ENCODE peak calls at places on chromosomes 13 and 19, in ten cellular contexts. One of them, this sample, is unnamed.

GRCh38 chr19:49502866-49503581 is 6.8 kb downstream of the RPS11 start:
- DNase-seq in upper lobe of left lung: peak
- DNase-seq in adrenal gland: peak
- DNase-seq in suprapubic skin: peak
- DNase-seq in H1: no peak
- DNase-seq in uterus: peak
- DNase-seq in cardiac muscle cell: peak
- DNase-seq in mesendoderm: no peak
- DNase-seq in small intestine: peak
- DNase-seq in left ventricle myocardium inferior: no peak
- DNase-seq in this sample: no peak

GRCh38 chr13:66680031-66680430 is 550.1 kb downstream of the PCDH9 start:
- DNase-seq in upper lobe of left lung: no peak
- DNase-seq in adrenal gland: no peak
- DNase-seq in suprapubic skin: no peak
- DNase-seq in H1: no peak
- DNase-seq in uterus: no peak
- DNase-seq in cardiac muscle cell: no peak
- DNase-seq in mesendoderm: no peak
- DNase-seq in small intestine: no peak
- DNase-seq in left ventricle myocardium inferior: no peak
- DNase-seq in this sample: no peak

GRCh38 chr13:94119360-94119936 is 360.0 kb downstream of the DCT start:
- DNase-seq in upper lobe of left lung: peak
- DNase-seq in adrenal gland: no peak
- DNase-seq in suprapubic skin: no peak
- DNase-seq in H1: no peak
- DNase-seq in uterus: no peak
- DNase-seq in cardiac muscle cell: peak
- DNase-seq in mesendoderm: no peak
- DNase-seq in small intestine: peak
- DNase-seq in left ventricle myocardium inferior: no peak
- DNase-seq in this sample: no peak

GRCh38 chr13:93843082-93843481 is 616.5 kb downstream of the GPC6 start:
- DNase-seq in upper lobe of left lung: no peak
- DNase-seq in adrenal gland: no peak
- DNase-seq in suprapubic skin: no peak
- DNase-seq in H1: no peak
- DNase-seq in uterus: no peak
- DNase-seq in cardiac muscle cell: no peak
- DNase-seq in mesendoderm: no peak
- DNase-seq in small intestine: no peak
- DNase-seq in left ventricle myocardium inferior: no peak
- DNase-seq in this sample: no peak

GRCh38 chr19:35154535-35155406 is at the start of gene FXYD5:
- DNase-seq in upper lobe of left lung: peak
- DNase-seq in adrenal gland: peak
- DNase-seq in suprapubic skin: peak
- DNase-seq in H1: peak
- DNase-seq in uterus: peak
- DNase-seq in cardiac muscle cell: no peak
- DNase-seq in mesendoderm: peak
- DNase-seq in small intestine: peak
- DNase-seq in left ventricle myocardium inferior: peak
- DNase-seq in this sample: peak

GRCh38 chr13:83819611-83820010 is 62.7 kb downstream of the SLITRK1 start:
- DNase-seq in upper lobe of left lung: no peak
- DNase-seq in adrenal gland: no peak
- DNase-seq in suprapubic skin: no peak
- DNase-seq in H1: no peak
- DNase-seq in uterus: no peak
- DNase-seq in cardiac muscle cell: no peak
- DNase-seq in mesendoderm: no peak
- DNase-seq in small intestine: no peak
- DNase-seq in left ventricle myocardium inferior: no peak
- DNase-seq in this sample: no peak

GRCh38 chr19:45217193-45217956 is 27.8 kb downstream of the EXOC3L2 start:
- DNase-seq in upper lobe of left lung: no peak
- DNase-seq in adrenal gland: no peak
- DNase-seq in suprapubic skin: no peak
- DNase-seq in H1: peak
- DNase-seq in uterus: no peak
- DNase-seq in cardiac muscle cell: peak
- DNase-seq in mesendoderm: no peak
- DNase-seq in small intestine: no peak
- DNase-seq in left ventricle myocardium inferior: no peak
- DNase-seq in this sample: peak

GRCh38 chr19:45280471-45280961 is 29.4 kb downstream of the MARK4 start:
- DNase-seq in upper lobe of left lung: no peak
- DNase-seq in adrenal gland: no peak
- DNase-seq in suprapubic skin: no peak
- DNase-seq in H1: no peak
- DNase-seq in uterus: no peak
- DNase-seq in cardiac muscle cell: no peak
- DNase-seq in mesendoderm: no peak
- DNase-seq in small intestine: no peak
- DNase-seq in left ventricle myocardium inferior: no peak
- DNase-seq in this sample: no peak

GRCh38 chr13:39590466-39591036 is 12.4 kb downstream of the LHFPL6 start:
- DNase-seq in upper lobe of left lung: no peak
- DNase-seq in adrenal gland: no peak
- DNase-seq in suprapubic skin: no peak
- DNase-seq in H1: no peak
- DNase-seq in uterus: no peak
- DNase-seq in cardiac muscle cell: no peak
- DNase-seq in mesendoderm: peak
- DNase-seq in small intestine: no peak
- DNase-seq in left ventricle myocardium inferior: no peak
- DNase-seq in this sample: no peak

GRCh38 chr19:55690109-55690768 is 15.2 kb downstream of the EPN1 start:
- DNase-seq in upper lobe of left lung: no peak
- DNase-seq in adrenal gland: no peak
- DNase-seq in suprapubic skin: peak
- DNase-seq in H1: no peak
- DNase-seq in uterus: no peak
- DNase-seq in cardiac muscle cell: no peak
- DNase-seq in mesendoderm: no peak
- DNase-seq in small intestine: no peak
- DNase-seq in left ventricle myocardium inferior: peak
- DNase-seq in this sample: peak

GRCh38 chr19:51480590-51480989 is 2.3 kb downstream of the CEACAM18 start:
- DNase-seq in upper lobe of left lung: no peak
- DNase-seq in adrenal gland: no peak
- DNase-seq in suprapubic skin: no peak
- DNase-seq in H1: no peak
- DNase-seq in uterus: no peak
- DNase-seq in cardiac muscle cell: peak
- DNase-seq in mesendoderm: peak
- DNase-seq in small intestine: peak
- DNase-seq in left ventricle myocardium inferior: no peak
- DNase-seq in this sample: no peak

GRCh38 chr19:6706633-6706958 is 13.9 kb downstream of the C3 start:
- DNase-seq in upper lobe of left lung: no peak
- DNase-seq in adrenal gland: no peak
- DNase-seq in suprapubic skin: no peak
- DNase-seq in H1: no peak
- DNase-seq in uterus: no peak
- DNase-seq in cardiac muscle cell: no peak
- DNase-seq in mesendoderm: no peak
- DNase-seq in small intestine: no peak
- DNase-seq in left ventricle myocardium inferior: no peak
- DNase-seq in this sample: no peak

GRCh38 chr19:55697069-55697440 is 22.0 kb downstream of the EPN1 start:
- DNase-seq in upper lobe of left lung: no peak
- DNase-seq in adrenal gland: no peak
- DNase-seq in suprapubic skin: no peak
- DNase-seq in H1: no peak
- DNase-seq in uterus: no peak
- DNase-seq in cardiac muscle cell: no peak
- DNase-seq in mesendoderm: no peak
- DNase-seq in small intestine: no peak
- DNase-seq in left ventricle myocardium inferior: no peak
- DNase-seq in this sample: no peak

GRCh38 chr13:106104281-106104901 is 431.1 kb downstream of the EFNB2 start:
- DNase-seq in upper lobe of left lung: no peak
- DNase-seq in adrenal gland: no peak
- DNase-seq in suprapubic skin: no peak
- DNase-seq in H1: no peak
- DNase-seq in uterus: no peak
- DNase-seq in cardiac muscle cell: no peak
- DNase-seq in mesendoderm: peak
- DNase-seq in small intestine: peak
- DNase-seq in left ventricle myocardium inferior: no peak
- DNase-seq in this sample: no peak

GRCh38 chr13:112714772-112715569 is 25.1 kb downstream of the ATP11A start:
- DNase-seq in upper lobe of left lung: no peak
- DNase-seq in adrenal gland: no peak
- DNase-seq in suprapubic skin: peak
- DNase-seq in H1: no peak
- DNase-seq in uterus: no peak
- DNase-seq in cardiac muscle cell: no peak
- DNase-seq in mesendoderm: peak
- DNase-seq in small intestine: peak
- DNase-seq in left ventricle myocardium inferior: no peak
- DNase-seq in this sample: no peak

GRCh38 chr13:93672996-93673395 is 446.4 kb downstream of the GPC6 start:
- DNase-seq in upper lobe of left lung: no peak
- DNase-seq in adrenal gland: no peak
- DNase-seq in suprapubic skin: no peak
- DNase-seq in H1: no peak
- DNase-seq in uterus: no peak
- DNase-seq in cardiac muscle cell: no peak
- DNase-seq in mesendoderm: no peak
- DNase-seq in small intestine: no peak
- DNase-seq in left ventricle myocardium inferior: no peak
- DNase-seq in this sample: no peak

GRCh38 chr13:108690726-108691125 is 61.3 kb downstream of the MYO16 start:
- DNase-seq in upper lobe of left lung: no peak
- DNase-seq in adrenal gland: no peak
- DNase-seq in suprapubic skin: no peak
- DNase-seq in H1: no peak
- DNase-seq in uterus: no peak
- DNase-seq in cardiac muscle cell: no peak
- DNase-seq in mesendoderm: no peak
- DNase-seq in small intestine: no peak
- DNase-seq in left ventricle myocardium inferior: no peak
- DNase-seq in this sample: no peak

GRCh38 chr19:29831041-29831548 is 19.3 kb downstream of the CCNE1 start:
- DNase-seq in upper lobe of left lung: no peak
- DNase-seq in adrenal gland: no peak
- DNase-seq in suprapubic skin: peak
- DNase-seq in H1: no peak
- DNase-seq in uterus: no peak
- DNase-seq in cardiac muscle cell: no peak
- DNase-seq in mesendoderm: no peak
- DNase-seq in small intestine: no peak
- DNase-seq in left ventricle myocardium inferior: no peak
- DNase-seq in this sample: no peak

GRCh38 chr13:95624020-95624419 is 20.5 kb downstream of the DZIP1 start:
- DNase-seq in upper lobe of left lung: no peak
- DNase-seq in adrenal gland: no peak
- DNase-seq in suprapubic skin: no peak
- DNase-seq in H1: peak
- DNase-seq in uterus: no peak
- DNase-seq in cardiac muscle cell: peak
- DNase-seq in mesendoderm: peak
- DNase-seq in small intestine: peak
- DNase-seq in left ventricle myocardium inferior: no peak
- DNase-seq in this sample: no peak

GRCh38 chr19:19817357-19817756 is 4.2 kb downstream of the ZNF506 start:
- DNase-seq in upper lobe of left lung: no peak
- DNase-seq in adrenal gland: no peak
- DNase-seq in suprapubic skin: no peak
- DNase-seq in H1: no peak
- DNase-seq in uterus: no peak
- DNase-seq in cardiac muscle cell: no peak
- DNase-seq in mesendoderm: peak
- DNase-seq in small intestine: no peak
- DNase-seq in left ventricle myocardium inferior: no peak
- DNase-seq in this sample: no peak
- H3K27ac ChIP-seq in upper lobe of left lung: no peak
- H3K27ac ChIP-seq in adrenal gland: no peak
- H3K27ac ChIP-seq in suprapubic skin: no peak
- H3K27ac ChIP-seq in H1: no peak
- H3K27ac ChIP-seq in uterus: no peak
- H3K27ac ChIP-seq in cardiac muscle cell: no peak
- H3K27ac ChIP-seq in mesendoderm: no peak
- H3K27ac ChIP-seq in small intestine: no peak
- H3K27ac ChIP-seq in left ventricle myocardium inferior: peak
- H3K27ac ChIP-seq in this sample: no peak

GRCh38 chr19:15431396-15432017 is 12.7 kb upstream of the AKAP8L start:
- DNase-seq in upper lobe of left lung: no peak
- DNase-seq in adrenal gland: no peak
- DNase-seq in suprapubic skin: no peak
- DNase-seq in H1: no peak
- DNase-seq in uterus: no peak
- DNase-seq in cardiac muscle cell: no peak
- DNase-seq in mesendoderm: no peak
- DNase-seq in small intestine: no peak
- DNase-seq in left ventricle myocardium inferior: no peak
- DNase-seq in this sample: peak
- H3K27ac ChIP-seq in upper lobe of left lung: peak
- H3K27ac ChIP-seq in adrenal gland: no peak
- H3K27ac ChIP-seq in suprapubic skin: no peak
- H3K27ac ChIP-seq in H1: peak
- H3K27ac ChIP-seq in uterus: peak
- H3K27ac ChIP-seq in cardiac muscle cell: peak
- H3K27ac ChIP-seq in mesendoderm: no peak
- H3K27ac ChIP-seq in small intestine: no peak
- H3K27ac ChIP-seq in left ventricle myocardium inferior: peak
- H3K27ac ChIP-seq in this sample: no peak

GRCh38 chr13:113860579-113861432 is 3.1 kb downstream of the GAS6 start:
- DNase-seq in upper lobe of left lung: peak
- DNase-seq in adrenal gland: peak
- DNase-seq in suprapubic skin: peak
- DNase-seq in H1: peak
- DNase-seq in uterus: peak
- DNase-seq in cardiac muscle cell: peak
- DNase-seq in mesendoderm: peak
- DNase-seq in small intestine: peak
- DNase-seq in left ventricle myocardium inferior: no peak
- DNase-seq in this sample: no peak
- H3K27ac ChIP-seq in upper lobe of left lung: peak
- H3K27ac ChIP-seq in adrenal gland: peak
- H3K27ac ChIP-seq in suprapubic skin: peak
- H3K27ac ChIP-seq in H1: peak
- H3K27ac ChIP-seq in uterus: peak
- H3K27ac ChIP-seq in cardiac muscle cell: peak
- H3K27ac ChIP-seq in mesendoderm: peak
- H3K27ac ChIP-seq in small intestine: peak
- H3K27ac ChIP-seq in left ventricle myocardium inferior: peak
- H3K27ac ChIP-seq in this sample: no peak

DNA sequence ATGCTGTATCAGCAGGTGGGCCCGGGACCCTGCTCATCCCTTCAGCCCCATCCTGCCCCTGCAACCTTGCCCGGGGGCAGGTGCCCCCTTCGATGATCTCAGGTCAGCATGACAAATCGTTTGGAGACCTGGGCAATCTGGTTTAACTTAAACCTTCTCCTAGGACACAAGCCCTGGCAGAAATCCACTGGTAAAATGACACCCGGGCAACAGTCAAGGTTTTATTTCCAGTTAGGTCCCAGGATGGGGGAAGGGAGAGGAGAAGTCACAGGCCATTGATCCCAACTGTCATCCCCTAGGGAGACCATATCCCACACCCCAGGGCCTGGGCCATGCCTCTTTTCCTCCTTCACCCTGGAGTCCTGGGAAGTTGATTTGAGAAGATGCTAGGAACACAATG is 1.8 kb upstream of the PLIN5 start:
- DNase-seq in upper lobe of left lung: no peak
- DNase-seq in adrenal gland: no peak
- DNase-seq in suprapubic skin: no peak
- DNase-seq in H1: no peak
- DNase-seq in uterus: no peak
- DNase-seq in cardiac muscle cell: no peak
- DNase-seq in mesendoderm: no peak
- DNase-seq in small intestine: no peak
- DNase-seq in left ventricle myocardium inferior: no peak
- DNase-seq in this sample: no peak
- H3K27ac ChIP-seq in upper lobe of left lung: no peak
- H3K27ac ChIP-seq in adrenal gland: no peak
- H3K27ac ChIP-seq in suprapubic skin: no peak
- H3K27ac ChIP-seq in H1: no peak
- H3K27ac ChIP-seq in uterus: no peak
- H3K27ac ChIP-seq in cardiac muscle cell: no peak
- H3K27ac ChIP-seq in mesendoderm: no peak
- H3K27ac ChIP-seq in small intestine: no peak
- H3K27ac ChIP-seq in left ventricle myocardium inferior: peak
- H3K27ac ChIP-seq in this sample: no peak